ENCODE peak calls at places on chromosomes 3 and 15, in ten cellular contexts. One of them, this sample, is unnamed.

GRCh38 chr3:43699864-43700263 is 9.1 kb downstream of the ABHD5 start:
- DNase-seq in fibroblast of villous mesenchyme: no peak
- DNase-seq in HS-5: no peak
- DNase-seq in D341Med: no peak
- DNase-seq in Right ventricle myocardium superior: no peak
- DNase-seq in stimulated activated CD8-positive, alpha-beta memory T cell treated with anti-CD3 and anti-CD28 coated beads, Interleukin-15, amount 100 ng/mL, for 24 hours: no peak
- DNase-seq in stimulated activated CD4-positive, alpha-beta T cell treated with anti-CD3 and anti-CD28 coated beads, TNF-alpha, amount 100 ng/mL, for 24 hours: no peak
- DNase-seq in mesothelial cell of epicardium: no peak
- DNase-seq in activated CD8-positive, alpha-beta memory T cell treated with anti-CD3 and anti-CD28 coated beads for 24 hours: no peak
- DNase-seq in Calu3: peak; percentile 26
- DNase-seq in this sample: no peak

GRCh38 chr15:69056365-69056764 is 41.9 kb downstream of the NOX5 start:
- DNase-seq in activated CD8-positive, alpha-beta memory T cell treated with anti-CD3 and anti-CD28 coated beads for 24 hours: no peak
- DNase-seq in D341Med: no peak
- DNase-seq in fibroblast of villous mesenchyme: no peak
- DNase-seq in stimulated activated CD8-positive, alpha-beta memory T cell treated with anti-CD3 and anti-CD28 coated beads, Interleukin-15, amount 100 ng/mL, for 24 hours: no peak
- DNase-seq in Calu3: no peak
- DNase-seq in mesothelial cell of epicardium: no peak
- DNase-seq in Right ventricle myocardium superior: no peak
- DNase-seq in stimulated activated CD4-positive, alpha-beta T cell treated with anti-CD3 and anti-CD28 coated beads, TNF-alpha, amount 100 ng/mL, for 24 hours: no peak
- DNase-seq in HS-5: no peak
- DNase-seq in this sample: no peak

GRCh38 chr3:21457084-21457483 is 293.9 kb downstream of the ZNF385D start:
- DNase-seq in Calu3: no peak
- DNase-seq in mesothelial cell of epicardium: no peak
- DNase-seq in D341Med: no peak
- DNase-seq in HS-5: no peak
- DNase-seq in stimulated activated CD4-positive, alpha-beta T cell treated with anti-CD3 and anti-CD28 coated beads, TNF-alpha, amount 100 ng/mL, for 24 hours: no peak
- DNase-seq in Right ventricle myocardium superior: no peak
- DNase-seq in fibroblast of villous mesenchyme: no peak
- DNase-seq in stimulated activated CD8-positive, alpha-beta memory T cell treated with anti-CD3 and anti-CD28 coated beads, Interleukin-15, amount 100 ng/mL, for 24 hours: no peak
- DNase-seq in activated CD8-positive, alpha-beta memory T cell treated with anti-CD3 and anti-CD28 coated beads for 24 hours: no peak
- DNase-seq in this sample: no peak

GRCh38 chr3:113985526-113985925 is 37.7 kb downstream of the ZDHHC23 start:
- DNase-seq in stimulated activated CD8-positive, alpha-beta memory T cell treated with anti-CD3 and anti-CD28 coated beads, Interleukin-15, amount 100 ng/mL, for 24 hours: no peak
- DNase-seq in Calu3: no peak
- DNase-seq in activated CD8-positive, alpha-beta memory T cell treated with anti-CD3 and anti-CD28 coated beads for 24 hours: no peak
- DNase-seq in D341Med: no peak
- DNase-seq in fibroblast of villous mesenchyme: no peak
- DNase-seq in mesothelial cell of epicardium: no peak
- DNase-seq in stimulated activated CD4-positive, alpha-beta T cell treated with anti-CD3 and anti-CD28 coated beads, TNF-alpha, amount 100 ng/mL, for 24 hours: no peak
- DNase-seq in HS-5: no peak
- DNase-seq in Right ventricle myocardium superior: no peak
- DNase-seq in this sample: no peak

GRCh38 chr15:77456746-77457618 is 36.3 kb downstream of the HMG20A start:
- DNase-seq in stimulated activated CD4-positive, alpha-beta T cell treated with anti-CD3 and anti-CD28 coated beads, TNF-alpha, amount 100 ng/mL, for 24 hours: no peak
- DNase-seq in activated CD8-positive, alpha-beta memory T cell treated with anti-CD3 and anti-CD28 coated beads for 24 hours: no peak
- DNase-seq in mesothelial cell of epicardium: no peak
- DNase-seq in stimulated activated CD8-positive, alpha-beta memory T cell treated with anti-CD3 and anti-CD28 coated beads, Interleukin-15, amount 100 ng/mL, for 24 hours: no peak
- DNase-seq in fibroblast of villous mesenchyme: peak; percentile 46
- DNase-seq in Right ventricle myocardium superior: no peak
- DNase-seq in HS-5: no peak
- DNase-seq in D341Med: no peak
- DNase-seq in Calu3: no peak
- DNase-seq in this sample: no peak

GRCh38 chr15:36428102-36428845 is 151.2 kb upstream of the CDIN1 start:
- DNase-seq in mesothelial cell of epicardium: no peak
- DNase-seq in Calu3: no peak
- DNase-seq in stimulated activated CD8-positive, alpha-beta memory T cell treated with anti-CD3 and anti-CD28 coated beads, Interleukin-15, amount 100 ng/mL, for 24 hours: no peak
- DNase-seq in HS-5: peak; percentile 100
- DNase-seq in fibroblast of villous mesenchyme: peak; percentile 98
- DNase-seq in stimulated activated CD4-positive, alpha-beta T cell treated with anti-CD3 and anti-CD28 coated beads, TNF-alpha, amount 100 ng/mL, for 24 hours: no peak
- DNase-seq in D341Med: no peak
- DNase-seq in activated CD8-positive, alpha-beta memory T cell treated with anti-CD3 and anti-CD28 coated beads for 24 hours: no peak
- DNase-seq in Right ventricle myocardium superior: no peak
- DNase-seq in this sample: no peak

GRCh38 chr3:130692455-130692854 is 54.2 kb downstream of the PIK3R4 start:
- DNase-seq in Calu3: peak; percentile 45
- DNase-seq in fibroblast of villous mesenchyme: peak; percentile 21
- DNase-seq in stimulated activated CD4-positive, alpha-beta T cell treated with anti-CD3 and anti-CD28 coated beads, TNF-alpha, amount 100 ng/mL, for 24 hours: no peak
- DNase-seq in Right ventricle myocardium superior: no peak
- DNase-seq in activated CD8-positive, alpha-beta memory T cell treated with anti-CD3 and anti-CD28 coated beads for 24 hours: no peak
- DNase-seq in mesothelial cell of epicardium: no peak
- DNase-seq in D341Med: no peak
- DNase-seq in HS-5: no peak
- DNase-seq in stimulated activated CD8-positive, alpha-beta memory T cell treated with anti-CD3 and anti-CD28 coated beads, Interleukin-15, amount 100 ng/mL, for 24 hours: no peak
- DNase-seq in this sample: no peak

GRCh38 chr3:47515100-47515499 is 1.6 kb upstream of the ELP6 start:
- DNase-seq in activated CD8-positive, alpha-beta memory T cell treated with anti-CD3 and anti-CD28 coated beads for 24 hours: no peak
- DNase-seq in Right ventricle myocardium superior: no peak
- DNase-seq in stimulated activated CD4-positive, alpha-beta T cell treated with anti-CD3 and anti-CD28 coated beads, TNF-alpha, amount 100 ng/mL, for 24 hours: no peak
- DNase-seq in Calu3: no peak
- DNase-seq in D341Med: no peak
- DNase-seq in stimulated activated CD8-positive, alpha-beta memory T cell treated with anti-CD3 and anti-CD28 coated beads, Interleukin-15, amount 100 ng/mL, for 24 hours: no peak
- DNase-seq in HS-5: no peak
- DNase-seq in mesothelial cell of epicardium: no peak
- DNase-seq in fibroblast of villous mesenchyme: no peak
- DNase-seq in this sample: no peak

GRCh38 chr15:89632563-89633430 is 22.5 kb downstream of the KIF7 start:
- DNase-seq in Calu3: no peak
- DNase-seq in HS-5: no peak
- DNase-seq in stimulated activated CD8-positive, alpha-beta memory T cell treated with anti-CD3 and anti-CD28 coated beads, Interleukin-15, amount 100 ng/mL, for 24 hours: no peak
- DNase-seq in fibroblast of villous mesenchyme: no peak
- DNase-seq in mesothelial cell of epicardium: no peak
- DNase-seq in D341Med: no peak
- DNase-seq in activated CD8-positive, alpha-beta memory T cell treated with anti-CD3 and anti-CD28 coated beads for 24 hours: peak; percentile 37
- DNase-seq in stimulated activated CD4-positive, alpha-beta T cell treated with anti-CD3 and anti-CD28 coated beads, TNF-alpha, amount 100 ng/mL, for 24 hours: no peak
- DNase-seq in Right ventricle myocardium superior: no peak
- DNase-seq in this sample: no peak

GRCh38 chr3:138062626-138063025 is 52.7 kb downstream of the CLDN18 start:
- DNase-seq in mesothelial cell of epicardium: no peak
- DNase-seq in stimulated activated CD4-positive, alpha-beta T cell treated with anti-CD3 and anti-CD28 coated beads, TNF-alpha, amount 100 ng/mL, for 24 hours: no peak
- DNase-seq in stimulated activated CD8-positive, alpha-beta memory T cell treated with anti-CD3 and anti-CD28 coated beads, Interleukin-15, amount 100 ng/mL, for 24 hours: no peak
- DNase-seq in D341Med: no peak
- DNase-seq in fibroblast of villous mesenchyme: no peak
- DNase-seq in HS-5: no peak
- DNase-seq in Right ventricle myocardium superior: no peak
- DNase-seq in Calu3: no peak
- DNase-seq in activated CD8-positive, alpha-beta memory T cell treated with anti-CD3 and anti-CD28 coated beads for 24 hours: no peak
- DNase-seq in this sample: peak; percentile 10

GRCh38 chr3:78791745-78792144 is 976.1 kb downstream of the ROBO1 start:
- DNase-seq in mesothelial cell of epicardium: no peak
- DNase-seq in stimulated activated CD4-positive, alpha-beta T cell treated with anti-CD3 and anti-CD28 coated beads, TNF-alpha, amount 100 ng/mL, for 24 hours: no peak
- DNase-seq in D341Med: peak; percentile 14
- DNase-seq in Right ventricle myocardium superior: no peak
- DNase-seq in Calu3: no peak
- DNase-seq in stimulated activated CD8-positive, alpha-beta memory T cell treated with anti-CD3 and anti-CD28 coated beads, Interleukin-15, amount 100 ng/mL, for 24 hours: no peak
- DNase-seq in HS-5: no peak
- DNase-seq in activated CD8-positive, alpha-beta memory T cell treated with anti-CD3 and anti-CD28 coated beads for 24 hours: no peak
- DNase-seq in fibroblast of villous mesenchyme: no peak
- DNase-seq in this sample: no peak